ENCODE peak calls at places on chromosomes 3 and 15, in six cellular contexts. O is H9, A is neuronal stem cell, W is IMR-90, G is H1, P is mesenchymal stem cell. Q is an unnamed sample.

GRCh38 chr3:124768812-124769211 is 38.6 kb downstream of the UMPS start:
- DNase-seq in G (no peak), P (no peak), W (no peak), A (no peak), O (no peak), Q (no peak)

GRCh38 chr3:468172-468571 is 271.6 kb downstream of the CHL1 start:
- DNase-seq in P (no peak), A (no peak), O (no peak), G (no peak), W (no peak), Q (no peak)

GRCh38 chr3:120070263-120070981 is 23.8 kb downstream of the GSK3B start:
- DNase-seq in G (no peak), A (no peak), O (no peak), P (no peak), W (no peak), Q (no peak)

GRCh38 chr3:152977356-152977755 is 142.4 kb downstream of the P2RY1 start:
- DNase-seq in G (no peak), P (no peak), W (no peak), A (no peak), O (no peak), Q (no peak)

GRCh38 chr15:52653451-52653964 is 25.7 kb downstream of the ATOSA start:
- DNase-seq in W (peak; percentile 85), A (no peak), P (peak; percentile 82), G (no peak), O (no peak), Q (peak; percentile 17)

GRCh38 chr3:134104031-134104430 is 74.3 kb upstream of the SLCO2A1 start:
- DNase-seq in A (no peak), G (no peak), P (no peak), W (peak; percentile 42), O (no peak), Q (peak; percentile 39)

GRCh38 chr15:45616901-45617323 is 17.9 kb upstream of the SQOR start:
- DNase-seq in W (peak; percentile 52), A (no peak), G (no peak), P (no peak), O (peak; percentile 31), Q (no peak)

GRCh38 chr3:129418041-129418973 is 10.1 kb downstream of the EFCAB12 start:
- DNase-seq in G (no peak), O (no peak), W (no peak), A (no peak), P (no peak), Q (no peak)

GRCh38 chr3:50395070-50395860 is 35.9 kb upstream of the TMEM115 start:
- DNase-seq in P (no peak), O (no peak), A (no peak), W (no peak), G (no peak), Q (no peak)

GRCh38 chr3:156548041-156548687 is 6.8 kb downstream of the SSR3 start:
- DNase-seq in O (no peak), G (no peak), A (no peak), P (peak; percentile 45), W (no peak), Q (no peak)

GRCh38 chr3:188057124-188057523 is 96.8 kb upstream of the LPP start:
- DNase-seq in W (no peak), O (no peak), P (no peak), G (no peak), A (no peak), Q (no peak)

GRCh38 chr3:59930170-59930569 is 880.3 kb upstream of the CFAP20DC start:
- DNase-seq in P (no peak), W (no peak), A (no peak), O (no peak), G (no peak), Q (no peak)

GRCh38 chr15:80418892-80419537 is 14.8 kb downstream of the ARNT2 start:
- DNase-seq in G (no peak), A (no peak), W (peak; percentile 72), P (peak; percentile 48), O (no peak), Q (peak; percentile 42)

GRCh38 chr3:165211749-165212148 is 15.6 kb upstream of the SLITRK3 start:
- DNase-seq in P (no peak), G (no peak), W (no peak), A (no peak), O (no peak), Q (no peak)

GRCh38 chr3:132352556-132353143 is 35.4 kb downstream of the ACP3 start:
- DNase-seq in A (peak; percentile 72), O (peak; percentile 60), P (peak; percentile 76), G (peak; percentile 76), W (peak; percentile 68), Q (peak; percentile 92)

GRCh38 chr15:63902671-63903035 is 68.9 kb upstream of the HERC1 start:
- DNase-seq in G (no peak), O (no peak), W (no peak), A (no peak), P (no peak), Q (no peak)

GRCh38 chr15:101497017-101497416 is 7.5 kb upstream of the PCSK6 start:
- DNase-seq in W (no peak), O (no peak), A (no peak), P (no peak), G (peak; percentile 42), Q (no peak)

GRCh38 chr15:38454687-38455071 is 752 bp downstream of the FAM98B start:
- DNase-seq in W (peak; percentile 19), P (no peak), G (no peak), A (no peak), O (no peak), Q (no peak)

GRCh38 chr15:31236184-31237041 is 90.2 kb upstream of the KLF13 start:
- DNase-seq in O (no peak), G (no peak), W (peak; percentile 94), A (no peak), P (peak; percentile 94), Q (peak; percentile 72)

GRCh38 chr3:48088749-48089466 is 72.7 kb upstream of the MAP4 start:
- DNase-seq in P (peak; percentile 98), A (peak; percentile 98), G (peak; percentile 94), O (peak; percentile 98), W (peak; percentile 95), Q (peak; percentile 97)

GRCh38 chr3:25683882-25684281 is 19.2 kb upstream of the TOP2B start:
- DNase-seq in P (no peak), O (no peak), W (no peak), A (no peak), G (no peak), Q (no peak)

GRCh38 chr3:78076379-78076778 is 1036.5 kb downstream of the ROBO2 start:
- DNase-seq in O (no peak), W (no peak), P (no peak), A (no peak), G (no peak), Q (no peak)

GRCh38 chr3:195062866-195063540 is 208.0 kb downstream of the XXYLT1 start:
- DNase-seq in W (no peak), O (no peak), A (no peak), G (no peak), P (no peak), Q (no peak)

DNA sequence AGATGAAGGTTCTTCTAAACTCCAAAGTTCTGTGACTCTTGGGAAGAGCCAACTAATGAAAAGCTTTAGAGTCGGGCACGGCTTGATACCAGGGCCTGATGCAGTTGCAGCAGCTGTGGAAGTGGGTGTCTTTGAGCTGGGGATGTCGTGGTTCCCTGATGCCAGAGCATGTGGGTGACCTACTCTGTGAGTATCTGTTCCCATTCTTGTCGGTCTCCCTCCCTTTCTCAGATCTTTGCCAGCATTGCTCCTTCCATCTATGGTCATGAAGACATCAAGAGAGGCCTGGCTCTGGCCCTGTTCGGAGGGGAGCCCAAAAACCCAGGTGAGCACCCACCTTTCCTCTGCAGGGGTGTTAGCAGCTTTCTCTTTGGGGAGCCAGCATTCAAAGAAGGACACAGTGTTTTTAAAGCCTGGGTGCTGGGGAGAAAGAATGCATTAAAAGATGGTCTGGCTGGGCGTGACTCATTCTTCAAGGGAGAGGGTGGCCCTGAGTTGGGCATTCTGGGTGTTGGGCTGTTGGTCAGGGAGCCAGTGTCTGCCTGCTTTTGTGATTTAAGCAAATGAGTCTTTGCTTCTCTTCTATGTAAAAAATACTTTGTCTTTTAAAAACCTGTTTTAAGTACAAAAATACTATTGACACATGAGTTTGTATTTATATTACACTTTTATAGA is 13.2 kb upstream of the PODXL2 start:
- DNase-seq in A (no peak), G (no peak), O (no peak), W (no peak), P (no peak), Q (no peak)
- H3K14ac ChIP-seq in A (no peak overlapping the region), G (no peak overlapping the region), O (no peak overlapping the region), W (no peak overlapping the region), P (no peak overlapping the region), Q (no peak overlapping the region)

GRCh38 chr15:66764067-66764428 is 62.0 kb downstream of the SMAD6 start:
- DNase-seq in W (no peak), P (peak; percentile 60), O (no peak), A (no peak), G (no peak), Q (no peak)
- H3K79me1 ChIP-seq in W (peaks cover 23% of the 10 kb centered on the region), P (peaks cover 5% of the 10 kb centered on the region), O (no peaks in the 10 kb centered on the region), A (peaks cover 4% of the 10 kb centered on the region), G (no peaks in the 10 kb centered on the region), Q (peaks cover 4% of the 10 kb centered on the region)

GRCh38 chr3:37229291-37229690 is 54.9 kb upstream of the LRRFIP2 start:
- DNase-seq in W (no peak), P (no peak), O (no peak), A (no peak), G (no peak), Q (no peak)
- H3K14ac ChIP-seq in W (no peak overlapping the region), P (no peak overlapping the region), O (no peak overlapping the region), A (no peak overlapping the region), G (no peak overlapping the region), Q (no peak overlapping the region)

GRCh38 chr3:46946416-46946815 is 30.1 kb downstream of the CCDC12 start:
- DNase-seq in G (no peak), A (no peak), P (no peak), W (no peak), O (no peak), Q (peak; percentile 93)

GRCh38 chr3:46944191-46944590 is 32.4 kb downstream of the CCDC12 start:
- DNase-seq in O (no peak), G (no peak), A (no peak), P (no peak), W (no peak), Q (no peak)

GRCh38 chr3:46942481-46943236 is 33.9 kb downstream of the CCDC12 start:
- DNase-seq in W (no peak), P (no peak), A (no peak), G (no peak), O (no peak), Q (no peak)

GRCh38 chr3:46942079-46942478 is 34.5 kb downstream of the CCDC12 start:
- DNase-seq in A (no peak), W (no peak), G (no peak), O (no peak), P (no peak), Q (no peak)

DNA sequence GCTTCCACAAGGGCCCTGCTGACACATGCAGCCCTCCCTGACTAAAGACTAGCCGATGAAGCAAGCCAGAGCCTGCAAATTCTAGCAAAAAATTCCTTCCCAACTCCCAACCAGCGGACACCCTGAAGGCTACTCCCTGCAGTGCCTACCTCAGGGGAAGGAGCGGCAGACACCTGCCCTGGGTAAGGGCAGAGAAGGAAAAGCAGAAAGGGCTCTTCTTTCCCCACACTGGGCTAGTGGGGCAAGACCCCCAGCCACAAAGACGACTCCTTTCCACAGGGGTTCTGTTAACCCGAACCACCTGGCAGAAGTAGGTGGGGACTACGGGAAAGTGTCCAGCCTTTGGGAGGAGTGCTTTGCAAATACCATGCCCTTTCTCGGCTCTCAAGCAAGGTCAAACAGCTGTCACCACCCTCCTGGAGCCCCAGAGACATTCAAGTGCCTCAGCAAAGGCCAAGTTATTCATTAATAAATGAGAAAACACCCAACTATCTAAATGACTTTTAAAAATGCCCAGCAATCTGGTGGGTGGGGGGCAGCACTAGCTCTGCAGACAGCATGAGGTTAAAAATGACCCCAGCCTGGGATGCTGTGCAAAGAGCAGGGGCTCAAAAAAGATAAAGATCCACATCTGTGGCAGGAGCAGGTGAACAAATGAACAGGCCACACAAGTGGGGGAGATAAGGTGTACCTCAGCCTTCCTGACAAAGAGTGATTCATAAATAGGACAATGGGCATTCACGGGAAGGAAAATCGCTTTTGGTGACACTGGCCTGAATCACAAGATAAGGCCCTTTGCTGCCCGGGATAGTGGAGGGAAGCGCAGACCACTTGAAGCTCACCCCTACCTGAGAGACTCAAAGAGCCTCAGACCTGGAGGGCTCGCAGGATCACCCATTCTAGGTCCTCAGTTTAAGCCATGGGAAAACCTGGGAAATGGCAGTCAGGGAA is 33.0 kb downstream of the CCDC12 start:
- DNase-seq in G (no peak), W (no peak), A (no peak), P (no peak), O (no peak), Q (no peak)
- H3K79me1 ChIP-seq in G (peaks cover 37% of the 10 kb centered on the region), W (peaks cover 55% of the 10 kb centered on the region), A (peaks cover 25% of the 10 kb centered on the region), P (peaks cover 47% of the 10 kb centered on the region), O (peaks cover 9% of the 10 kb centered on the region), Q (peaks cover 4% of the 10 kb centered on the region)

Q was measured in trophoblast cell.